ENCODE peak calls at places on chromosomes 16 and 17, in four cellular contexts. F, Q, C and W are unnamed samples.

GRCh38 chr17:75693500-75694481 is 26.7 kb downstream of the SAP30BP start:
- DNase-seq in F (peak; percentile 85), Q (peak; percentile 24), C (no peak), W (no peak)

GRCh38 chr16:28001642-28002041 is 61.9 kb downstream of the GSG1L start:
- DNase-seq in F (no peak), Q (no peak), C (no peak), W (no peak)

GRCh38 chr17:50426814-50427787 is 1.1 kb downstream of the ACSF2 start:
- DNase-seq in F (peak; percentile 72), Q (peak; percentile 54), C (peak; percentile 70), W (peak; percentile 66)

GRCh38 chr16:85767569-85767968 is 16.7 kb upstream of the C16orf74 start:
- DNase-seq in F (no peak), Q (no peak), C (no peak), W (no peak)

GRCh38 chr16:10761388-10761787 is 17.7 kb downstream of the NUBP1 start:
- DNase-seq in F (no peak), Q (no peak), C (no peak), W (no peak)

GRCh38 chr16:79601092-79601977 is 798 bp upstream of the MAF start:
- DNase-seq in F (peak; percentile 48), Q (peak; percentile 35), C (no peak), W (no peak)

GRCh38 chr16:24204150-24204665 is 51.9 kb upstream of the CACNG3 start:
- DNase-seq in F (no peak), Q (no peak), C (no peak), W (no peak)

GRCh38 chr17:76672270-76672851 is 28.8 kb upstream of the ST6GALNAC1 start:
- DNase-seq in F (no peak), Q (no peak), C (no peak), W (no peak)

GRCh38 chr17:78124081-78124835 is 4.3 kb downstream of the TMC6 start:
- DNase-seq in F (no peak), Q (no peak), C (no peak), W (no peak)

GRCh38 chr17:48307814-48308411 is 122.1 kb downstream of the SKAP1 start:
- DNase-seq in F (peak; percentile 48), Q (peak; percentile 59), C (peak; percentile 46), W (no peak)

GRCh38 chr17:59972778-59973177 is 8.2 kb upstream of the RNFT1 start:
- DNase-seq in F (no peak), Q (no peak), C (no peak), W (no peak)

GRCh38 chr16:66905633-66906539 is 12.8 kb downstream of the CDH16 start:
- DNase-seq in F (peak; percentile 41), Q (peak; percentile 55), C (peak; percentile 95), W (no peak)

GRCh38 chr16:85634747-85635544 is 21.8 kb downstream of the GSE1 start:
- DNase-seq in F (peak; percentile 60), Q (peak; percentile 41), C (no peak), W (no peak)

GRCh38 chr17:8435245-8436168 is at the start of gene NDEL1:
- DNase-seq in F (peak; percentile 100), Q (peak; percentile 99), C (peak; percentile 98), W (peak; percentile 91)

GRCh38 chr17:32102697-32103096 is 39.6 kb upstream of the RHOT1 start:
- DNase-seq in F (no peak), Q (no peak), C (no peak), W (no peak)

GRCh38 chr16:75760018-75760519 is 33.8 kb upstream of the CPHXL start:
- DNase-seq in F (no peak), Q (no peak), C (no peak), W (no peak)

GRCh38 chr16:48157794-48158193 is 2.0 kb upstream of the ABCC12 start:
- DNase-seq in F (no peak), Q (no peak), C (no peak), W (no peak)
- TF ChIP-seq TEAD4 in F (no peak), Q (no peak), C (no peak), W (no peak)

DNA sequence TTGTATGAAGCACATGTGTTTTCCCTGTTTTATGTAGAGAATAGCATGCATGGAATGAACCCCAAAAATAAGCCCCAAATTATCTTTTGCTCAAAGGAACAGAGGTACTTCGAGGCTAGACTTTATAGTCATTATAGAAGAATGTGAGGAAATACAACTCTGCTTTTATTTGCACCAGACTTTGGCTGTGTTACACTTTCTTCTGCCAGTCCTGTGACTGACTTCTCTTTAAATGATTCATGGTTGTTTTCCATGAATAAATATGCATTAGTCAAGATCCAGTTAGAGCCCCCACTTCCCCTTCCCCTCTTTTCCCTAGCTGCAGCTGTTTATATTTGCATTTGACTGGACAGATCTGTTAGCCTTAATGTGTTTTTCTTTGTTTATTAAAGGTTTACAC is 152.8 kb downstream of the CYB561 start:
- DNase-seq in F (no peak), Q (no peak), C (no peak), W (no peak)
- TF ChIP-seq TEAD4 in F (peak; percentile 75), Q (no peak), C (no peak), W (no peak)

GRCh38 chr16:1291576-1291974 is 17.9 kb upstream of the UBE2I start:
- DNase-seq in F (no peak), Q (no peak), C (no peak), W (no peak)
- TF ChIP-seq TEAD4 in F (no peak), Q (no peak), C (no peak), W (no peak)

GRCh38 chr16:57628008-57628781 is at the start of gene ADGRG1:
- DNase-seq in F (peak; percentile 80), Q (peak; percentile 54), C (peak; percentile 89), W (peak; percentile 72)

GRCh38 chr16:57628782-57629181 is 352 bp downstream of the ADGRG1 start:
- DNase-seq in F (no peak), Q (no peak), C (no peak), W (no peak)

GRCh38 chr16:57624806-57625500 is 3.5 kb upstream of the ADGRG1 start:
- DNase-seq in F (no peak), Q (no peak), C (no peak), W (no peak)

GRCh38 chr16:57626420-57627170 is 1.8 kb upstream of the ADGRG1 start:
- DNase-seq in F (no peak), Q (no peak), C (no peak), W (no peak)

GRCh38 chr16:57627184-57627871 is 1.1 kb upstream of the ADGRG1 start:
- DNase-seq in F (peak; percentile 59), Q (peak; percentile 44), C (no peak), W (no peak)
- TF ChIP-seq TEAD4 in F (no peak), Q (no peak), C (no peak), W (peak; percentile 83)

GRCh38 chr16:19625039-19625438 is 69.5 kb downstream of the VPS35L start:
- DNase-seq in F (no peak), Q (no peak), C (no peak), W (no peak)
- TF ChIP-seq TEAD4 in F (no peak), Q (no peak), C (no peak), W (no peak)

GRCh38 chr17:28988475-28988874 is 17.4 kb downstream of the SEZ6 start:
- DNase-seq in F (no peak), Q (no peak), C (no peak), W (no peak)

GRCh38 chr17:28991779-28992178 is 14.1 kb downstream of the SEZ6 start:
- DNase-seq in F (no peak), Q (no peak), C (no peak), W (no peak)

GRCh38 chr17:28985950-28986713 is 19.7 kb downstream of the SEZ6 start:
- DNase-seq in F (no peak), Q (peak; percentile 70), C (no peak), W (peak; percentile 31)

GRCh38 chr17:28986714-28987367 is 19.0 kb downstream of the SEZ6 start:
- DNase-seq in F (no peak), Q (no peak), C (no peak), W (no peak)

GRCh38 chr17:28989028-28989427 is 16.8 kb downstream of the SEZ6 start:
- DNase-seq in F (no peak), Q (no peak), C (no peak), W (no peak)
- TF ChIP-seq TEAD4 in F (no peak), Q (no peak), C (no peak), W (no peak)

GRCh38 chr17:33949100-33949499 is 306.0 kb upstream of the CCL2 start:
- DNase-seq in F (peak; percentile 31), Q (peak; percentile 80), C (peak; percentile 72), W (peak; percentile 25)
- TF ChIP-seq TEAD4 in F (no peak), Q (no peak), C (no peak), W (no peak)

GRCh38 chr16:87849419-87850008 is 19.8 kb downstream of the SLC7A5 start:
- DNase-seq in F (no peak), Q (no peak), C (no peak), W (no peak)

GRCh38 chr16:87850009-87851006 is 19.0 kb downstream of the SLC7A5 start:
- DNase-seq in F (peak; percentile 91), Q (peak; percentile 87), C (peak; percentile 75), W (peak; percentile 94)

GRCh38 chr16:87847467-87847784 is 21.9 kb downstream of the SLC7A5 start:
- DNase-seq in F (no peak), Q (no peak), C (no peak), W (no peak)

GRCh38 chr16:87847785-87848675 is 21.3 kb downstream of the SLC7A5 start:
- DNase-seq in F (no peak), Q (no peak), C (no peak), W (no peak)

DNA sequence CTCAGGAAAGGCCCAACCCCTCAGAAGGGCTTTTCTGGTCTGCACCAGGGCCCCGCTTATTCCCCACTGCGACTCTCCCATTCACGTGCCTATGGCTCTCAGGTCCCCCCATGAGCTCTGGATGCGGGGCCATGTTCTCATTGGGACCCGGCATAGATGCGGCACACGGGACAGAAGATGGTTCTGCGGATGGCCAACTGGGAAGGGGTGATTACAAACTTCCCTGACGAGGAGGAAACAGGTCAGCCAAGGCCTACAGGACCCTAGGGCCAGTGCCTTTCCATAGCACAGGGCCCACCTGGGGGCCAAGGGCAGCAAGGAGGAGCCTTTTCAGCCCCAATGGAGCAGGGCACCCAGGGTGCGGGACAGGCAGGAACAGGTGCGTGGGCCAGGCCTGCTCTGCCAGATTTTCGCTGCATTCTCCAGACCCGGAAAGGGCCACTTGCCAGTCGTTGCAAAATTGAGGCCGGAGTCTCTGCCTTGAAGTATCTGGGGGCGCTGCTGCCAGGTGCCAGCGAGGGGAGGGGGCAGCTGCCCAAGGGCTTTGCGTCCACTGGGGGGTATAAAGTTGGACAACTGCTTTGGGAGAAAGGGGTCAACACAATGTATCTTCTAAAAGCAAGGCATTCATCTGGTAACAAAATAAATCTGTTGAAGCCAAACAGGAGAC is 20.5 kb downstream of the SLC7A5 start:
- DNase-seq in F (no peak), Q (no peak), C (no peak), W (no peak)
- TF ChIP-seq TEAD4 in F (no peak), Q (no peak), C (no peak), W (no peak)

GRCh38 chr17:4934173-4934979 is 2.3 kb downstream of the GP1BA start:
- DNase-seq in F (peak; percentile 72), Q (peak; percentile 50), C (peak; percentile 40), W (no peak)
- TF ChIP-seq TEAD4 in F (no peak), Q (no peak), C (no peak), W (no peak)

GRCh38 chr17:81400154-81400938 is 5.1 kb downstream of the BAHCC1 start:
- DNase-seq in F (no peak), Q (peak; percentile 63), C (peak; percentile 71), W (no peak)

GRCh38 chr17:81399481-81400153 is 4.4 kb downstream of the BAHCC1 start:
- DNase-seq in F (peak; percentile 82), Q (peak; percentile 33), C (peak; percentile 58), W (no peak)

GRCh38 chr17:81401727-81402529 is 6.7 kb downstream of the BAHCC1 start:
- DNase-seq in F (peak; percentile 81), Q (peak; percentile 71), C (peak; percentile 84), W (no peak)

GRCh38 chr17:81402530-81402941 is 7.3 kb downstream of the BAHCC1 start:
- DNase-seq in F (no peak), Q (peak; percentile 33), C (no peak), W (no peak)

GRCh38 chr17:81400939-81401726 is 5.9 kb downstream of the BAHCC1 start:
- DNase-seq in F (no peak), Q (no peak), C (no peak), W (no peak)
- TF ChIP-seq TEAD4 in F (no peak), Q (no peak), C (no peak), W (no peak)